ENCODE peak calls at places on chromosomes 16 and 17, in five cellular contexts. Z, P, T, C and S are unnamed samples.

GRCh38 chr17:77374170-77374936 is 233.6 kb downstream of the SEC14L1 start:
- DNase-seq in P (peak; percentile 87), T (no peak), Z (peak; percentile 88), C (peak; percentile 72), S (no peak)

GRCh38 chr17:835263-835662 is 53.1 kb downstream of the MRM3 start:
- DNase-seq in T (peak; percentile 98), P (peak; percentile 98), Z (no peak), C (no peak), S (peak; percentile 2)

GRCh38 chr17:17495448-17496188 is 577 bp downstream of the RASD1 start:
- DNase-seq in Z (no peak), P (peak; percentile 45), T (peak; percentile 12), C (no peak), S (peak; percentile 22)

GRCh38 chr17:12256380-12256995 is 235.8 kb downstream of the MAP2K4 start:
- DNase-seq in P (peak; percentile 63), C (no peak), Z (peak; percentile 82), T (peak; percentile 63), S (peak; percentile 69)

GRCh38 chr17:4444782-4445473 is 11.2 kb downstream of the SPNS3 start:
- DNase-seq in C (no peak), P (no peak), Z (peak; percentile 85), T (peak; percentile 88), S (peak; percentile 71)

GRCh38 chr17:30906101-30906911 is at the start of gene TEFM:
- DNase-seq in Z (peak; percentile 83), T (peak; percentile 85), P (peak; percentile 94), C (peak; percentile 72), S (peak; percentile 79)

GRCh38 chr17:16889088-16889465 is 82.8 kb downstream of the TNFRSF13B start:
- DNase-seq in T (no peak), C (no peak), Z (no peak), P (no peak), S (no peak)

GRCh38 chr17:29789186-29790170 is 140.6 kb downstream of the SSH2 start:
- DNase-seq in C (no peak), P (no peak), Z (no peak), T (no peak), S (peak; percentile 2)

GRCh38 chr17:42248351-42249179 is 27.6 kb downstream of the STAT5B start:
- DNase-seq in T (peak; percentile 59), C (peak; percentile 78), Z (peak; percentile 94), P (peak; percentile 98), S (no peak)

GRCh38 chr17:6439951-6440350 is 4.3 kb upstream of the PIMREG start:
- DNase-seq in T (no peak), Z (no peak), C (no peak), P (no peak), S (no peak)

GRCh38 chr17:65855245-65855644 is 293.8 kb upstream of the AXIN2 start:
- DNase-seq in T (peak; percentile 74), Z (no peak), P (peak; percentile 43), C (no peak), S (peak; percentile 98)

GRCh38 chr17:71849783-71850768 is 270.7 kb upstream of the SOX9 start:
- DNase-seq in Z (no peak), C (no peak), P (no peak), T (no peak), S (no peak)

GRCh38 chr16:26569793-26570192 is 496.9 kb upstream of the C16orf82 start:
- DNase-seq in P (no peak), Z (no peak), T (peak; percentile 3), C (no peak), S (peak; percentile 2)

GRCh38 chr16:78194948-78195347 is 95.5 kb downstream of the WWOX start:
- DNase-seq in Z (no peak), C (no peak), P (no peak), T (no peak), S (no peak)

GRCh38 chr17:81513669-81514484 is 1.3 kb upstream of the ACTG1 start:
- DNase-seq in P (peak; percentile 87), C (no peak), Z (peak; percentile 42), T (no peak), S (peak; percentile 67)

GRCh38 chr17:7712111-7712771 is 5.3 kb upstream of the DNAH2 start:
- DNase-seq in P (no peak), C (no peak), Z (no peak), T (no peak), S (no peak)

GRCh38 chr17:7916799-7917198 is 710 bp upstream of the RNF227 start:
- DNase-seq in Z (no peak), C (no peak), T (peak; percentile 5), P (peak; percentile 65), S (no peak)

GRCh38 chr16:75263291-75263962 is 12.0 kb upstream of the BCAR1 start:
- DNase-seq in Z (no peak), C (no peak), T (no peak), P (no peak), S (no peak)

GRCh38 chr16:87834668-87835473 is 34.4 kb downstream of the SLC7A5 start:
- DNase-seq in P (peak; percentile 78), Z (peak; percentile 65), T (no peak), C (no peak), S (no peak)

GRCh38 chr17:41682611-41683010 is 6.1 kb upstream of the EIF1 start:
- DNase-seq in Z (no peak), P (no peak), T (no peak), C (no peak), S (no peak)

GRCh38 chr17:27384721-27385120 is 71.5 kb upstream of the KSR1 start:
- DNase-seq in P (no peak), Z (no peak), T (peak; percentile 50), C (no peak), S (no peak)